ENCODE peak calls at places on chromosomes 3 and 15, in nine cellular contexts. V, M, W, T, L, G, E, Y and H are unnamed samples.

GRCh38 chr3:153625506-153625905 is 463.5 kb downstream of the RAP2B start:
- DNase-seq in Y (no peak), E (no peak), W (no peak), G (no peak), M (no peak), L (no peak), T (peak; percentile 70), V (no peak), H (no peak)

GRCh38 chr3:152943645-152944044 is 108.7 kb downstream of the P2RY1 start:
- DNase-seq in M (no peak), W (no peak), E (no peak), G (peak; percentile 7), V (no peak), T (no peak), L (no peak), Y (no peak), H (no peak)

GRCh38 chr3:150495563-150496168 is 50.6 kb downstream of the SERP1 start:
- DNase-seq in T (no peak), W (no peak), V (no peak), Y (no peak), G (peak; percentile 48), E (no peak), L (no peak), M (no peak), H (no peak)

GRCh38 chr3:119485563-119485962 is 12.8 kb upstream of the TIMMDC1 start:
- DNase-seq in L (no peak), E (no peak), T (no peak), W (no peak), Y (no peak), M (no peak), V (no peak), G (no peak), H (no peak)

GRCh38 chr3:57335273-57335938 is 42.9 kb upstream of the ASB14 start:
- DNase-seq in L (no peak), Y (no peak), T (no peak), V (no peak), W (no peak), M (no peak), G (no peak), E (no peak), H (no peak)

GRCh38 chr15:50823281-50823680 is 57.8 kb upstream of the SPPL2A start:
- DNase-seq in L (no peak), W (no peak), T (no peak), M (no peak), G (no peak), Y (no peak), V (no peak), E (no peak), H (no peak)

GRCh38 chr3:27357665-27358258 is 11.4 kb downstream of the NEK10 start:
- DNase-seq in E (no peak), L (no peak), W (peak; percentile 68), T (peak; percentile 67), Y (peak; percentile 58), M (no peak), G (peak; percentile 73), V (peak; percentile 55), H (no peak)

GRCh38 chr3:141930801-141931200 is 54.4 kb downstream of the ATP1B3 start:
- DNase-seq in W (no peak), L (no peak), G (no peak), Y (no peak), M (no peak), T (no peak), E (no peak), V (peak; percentile 42), H (no peak)

GRCh38 chr15:85943825-85944224 is 135.8 kb upstream of the AGBL1 start:
- DNase-seq in M (no peak), E (no peak), G (no peak), Y (no peak), W (no peak), T (no peak), V (no peak), L (no peak), H (no peak)

GRCh38 chr15:88655780-88656488 is 17.1 kb downstream of the ISG20 start:
- DNase-seq in W (no peak), V (no peak), L (no peak), Y (peak; percentile 19), M (no peak), G (no peak), T (no peak), E (no peak), H (no peak)

GRCh38 chr15:100438570-100438969 is 90.2 kb downstream of the CERS3 start:
- DNase-seq in G (no peak), V (no peak), E (peak; percentile 62), M (no peak), Y (peak; percentile 68), W (peak; percentile 33), L (no peak), T (peak; percentile 59), H (peak; percentile 86)

GRCh38 chr3:69785769-69786311 is 46.6 kb downstream of the MITF start:
- DNase-seq in T (no peak), W (no peak), Y (no peak), E (no peak), V (no peak), G (no peak), L (no peak), M (no peak), H (no peak)

GRCh38 chr15:33639968-33640367 is 328.3 kb upstream of the CHRM5 start:
- DNase-seq in G (no peak), T (no peak), W (no peak), Y (no peak), E (no peak), L (no peak), M (no peak), V (no peak), H (no peak)

GRCh38 chr15:63274427-63274826 is 3.0 kb upstream of the APH1B start:
- DNase-seq in G (peak; percentile 52), L (no peak), T (no peak), E (no peak), Y (no peak), M (no peak), W (no peak), V (no peak), H (no peak)

GRCh38 chr3:136414476-136414875 is 164.3 kb downstream of the PCCB start:
- DNase-seq in E (no peak), T (no peak), G (no peak), V (no peak), Y (no peak), L (no peak), W (no peak), M (no peak), H (no peak)

DNA sequence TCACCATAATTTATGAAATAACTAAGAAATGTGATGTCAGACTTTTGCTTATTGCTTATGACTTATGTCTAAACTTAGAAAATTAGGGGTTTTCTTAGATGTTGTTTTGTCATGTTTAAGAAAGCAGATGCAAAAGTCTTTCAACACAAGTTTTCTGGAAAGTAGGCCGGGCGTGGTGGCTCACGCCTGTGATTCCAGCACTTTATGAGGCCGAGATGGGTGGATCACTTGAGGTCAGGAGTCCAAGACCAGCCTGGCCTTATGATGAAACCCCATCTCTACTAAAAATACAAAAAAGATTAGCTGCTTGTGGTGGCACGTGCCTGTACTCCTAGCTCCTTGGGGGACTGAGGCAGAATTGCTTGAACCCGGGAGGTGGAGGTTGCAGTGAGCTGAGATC is 13.5 kb downstream of the VPS8 start:
- DNase-seq in L (no peak), E (no peak), Y (no peak), T (no peak), V (no peak), W (no peak), G (no peak), M (no peak), H (no peak)
- H3K27ac ChIP-seq in L (no peak overlapping the region), E (peak overlapping the region; percentile 19), Y (no peak overlapping the region), T (no peak overlapping the region), V (no peak overlapping the region), W (no peak overlapping the region), G (no peak overlapping the region), M (no peak overlapping the region), H (no peak overlapping the region)

GRCh38 chr3:127763337-127763736 is 59.0 kb downstream of the MGLL start:
- DNase-seq in L (peak; percentile 68), Y (no peak), G (no peak), M (no peak), T (no peak), W (no peak), E (no peak), V (no peak), H (peak; percentile 42)

GRCh38 chr3:127762787-127763105 is 59.6 kb downstream of the MGLL start:
- DNase-seq in V (no peak), M (no peak), T (no peak), E (no peak), W (no peak), L (no peak), Y (no peak), G (no peak), H (peak; percentile 15)

GRCh38 chr3:127763816-127764215 is 58.5 kb downstream of the MGLL start:
- DNase-seq in E (no peak), V (no peak), W (no peak), Y (no peak), G (no peak), T (no peak), L (no peak), M (no peak), H (peak; percentile 38)

GRCh38 chr3:127764841-127765362 is 57.4 kb downstream of the MGLL start:
- DNase-seq in M (no peak), G (no peak), E (no peak), W (no peak), T (no peak), L (no peak), Y (no peak), V (no peak), H (no peak)

GRCh38 chr3:127764301-127764700 is 58.0 kb downstream of the MGLL start:
- DNase-seq in M (no peak), L (no peak), G (no peak), Y (no peak), E (no peak), T (no peak), W (no peak), V (no peak), H (no peak)
- H3K4me3 ChIP-seq in M (no peak overlapping the region), L (no peak overlapping the region), G (no peak overlapping the region), Y (no peak overlapping the region), E (no peak overlapping the region), T (no peak overlapping the region), W (no peak overlapping the region), V (no peak overlapping the region), H (no peak overlapping the region)

GRCh38 chr15:80156176-80156720 is 3.4 kb downstream of the FAH start:
- DNase-seq in V (no peak), T (no peak), M (no peak), E (no peak), L (no peak), Y (no peak), G (no peak), W (no peak), H (no peak)
- H3K27ac ChIP-seq in V (no peak overlapping the region), T (no peak overlapping the region), M (no peak overlapping the region), E (no peak overlapping the region), L (peak overlapping the region; percentile 33), Y (peak overlapping the region; percentile 51), G (no peak overlapping the region), W (no peak overlapping the region), H (no peak overlapping the region)

DNA sequence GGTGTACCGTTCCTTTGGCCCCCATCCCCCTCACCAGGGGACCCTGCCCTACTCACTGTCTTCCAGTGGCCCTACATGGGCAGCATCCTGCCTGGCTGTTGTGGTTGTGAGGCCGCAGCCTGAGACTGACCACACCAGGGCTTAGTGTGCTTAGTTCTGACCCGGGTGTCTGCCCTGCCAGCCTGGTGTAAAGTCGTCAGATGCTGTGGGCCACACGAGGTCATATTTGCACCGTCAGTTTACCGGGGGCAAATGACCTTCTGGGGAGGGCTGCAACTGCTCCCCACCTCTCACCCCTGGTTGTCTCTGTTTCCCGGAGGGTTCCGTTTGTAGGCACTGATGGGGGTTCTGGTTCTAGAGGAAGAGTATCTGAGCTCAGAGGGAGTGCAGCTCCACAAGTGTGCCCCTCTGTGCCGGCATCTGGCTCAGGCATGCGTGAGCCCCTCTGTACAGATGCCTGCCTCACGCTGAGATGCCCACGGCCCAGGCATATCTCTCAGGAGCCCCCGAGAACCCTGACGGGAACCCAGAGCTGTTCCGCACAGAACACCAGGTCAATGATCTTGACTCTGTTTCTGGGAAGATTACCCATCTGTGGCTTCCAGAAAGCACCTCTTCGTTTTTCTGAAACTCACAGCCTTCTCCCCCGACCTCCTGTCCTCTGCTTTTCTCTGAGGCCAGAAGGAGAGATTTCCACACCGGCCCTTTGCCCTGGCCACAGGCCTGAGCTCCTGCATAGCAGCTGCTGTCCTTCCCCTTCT is 19.2 kb downstream of the KLF13 start:
- DNase-seq in Y (no peak), W (no peak), T (no peak), G (no peak), L (no peak), V (no peak), E (no peak), M (no peak), H (no peak)
- H3K4me3 ChIP-seq in Y (no peak overlapping the region), W (peak overlapping the region; percentile 40), T (no peak overlapping the region), G (no peak overlapping the region), L (peak overlapping the region; percentile 6), V (no peak overlapping the region), E (peak overlapping the region; percentile 44), M (peak overlapping the region; percentile 16), H (no peak overlapping the region)